ENCODE peak calls at places on chromosome 22, in eight cellular contexts. Q, T, K, H, N, X, P and U are unnamed samples. For H3K27me3, the result is how much of the 10 kb centered on the place peaks cover.

GRCh38 chr22:20243545-20244249 is 24.4 kb downstream of the RTN4R start:
- DNase-seq in Q (no peak), T (peak), K (peak), H (peak), N (no peak), X (no peak), P (peak), U (peak)

GRCh38 chr22:29334696-29335344 is 19.3 kb upstream of the RASL10A start:
- DNase-seq in Q (no peak), T (no peak), K (no peak), H (no peak), N (no peak), X (no peak), P (no peak), U (no peak)

GRCh38 chr22:43094085-43094484 is 4.9 kb upstream of the TTLL1 start:
- DNase-seq in Q (no peak), T (no peak), K (peak), H (no peak), N (no peak), X (no peak), P (peak), U (no peak)

GRCh38 chr22:48573766-48574165 is 1253.9 kb downstream of the BRD1 start:
- DNase-seq in Q (no peak), T (no peak), K (no peak), H (no peak), N (no peak), X (no peak), P (no peak), U (no peak)

GRCh38 chr22:48748860-48749554 is 1078.7 kb downstream of the BRD1 start:
- DNase-seq in Q (no peak), T (no peak), K (no peak), H (no peak), N (no peak), X (no peak), P (no peak), U (no peak)

GRCh38 chr22:30400159-30400558 is 3.3 kb downstream of the SEC14L2 start:
- DNase-seq in Q (no peak), T (no peak), K (no peak), H (no peak), N (no peak), X (no peak), P (peak), U (no peak)

GRCh38 chr22:19811811-19812771 is 42.6 kb downstream of the GNB1L start:
- DNase-seq in Q (no peak), T (no peak), K (no peak), H (no peak), N (no peak), X (no peak), P (no peak), U (no peak)

GRCh38 chr22:43953988-43954771 is 1.1 kb upstream of the SAMM50 start:
- DNase-seq in Q (no peak), T (no peak), K (no peak), H (no peak), N (no peak), X (no peak), P (no peak), U (no peak)

GRCh38 chr22:39350803-39351688 is 1.3 kb downstream of the SYNGR1 start:
- DNase-seq in Q (no peak), T (no peak), K (no peak), H (no peak), N (no peak), X (no peak), P (no peak), U (no peak)

GRCh38 chr22:39434243-39434653 is 22.6 kb upstream of the MGAT3 start:
- DNase-seq in Q (no peak), T (no peak), K (peak), H (no peak), N (peak), X (no peak), P (no peak), U (no peak)

GRCh38 chr22:48893288-48894063 is 934.2 kb downstream of the BRD1 start:
- DNase-seq in Q (no peak), T (no peak), K (no peak), H (no peak), N (no peak), X (no peak), P (no peak), U (no peak)

GRCh38 chr22:27125539-27125938 is 468.2 kb downstream of the MIAT start:
- DNase-seq in Q (no peak), T (no peak), K (no peak), H (no peak), N (no peak), X (no peak), P (peak), U (no peak)
- H3K27ac ChIP-seq in Q (no peak), T (no peak), K (no peak), H (no peak), N (no peak), X (no peak), P (no peak), U (no peak)

GRCh38 chr22:31870890-31871289 is 73.4 kb upstream of the YWHAH start:
- DNase-seq in Q (no peak), T (peak), K (no peak), H (peak), N (no peak), X (no peak), P (peak), U (no peak)
- TF ChIP-seq CTCF in Q (no peak), T (no peak), K (no peak), H (no peak), N (no peak), X (no peak), P (no peak), U (no peak)

DNA sequence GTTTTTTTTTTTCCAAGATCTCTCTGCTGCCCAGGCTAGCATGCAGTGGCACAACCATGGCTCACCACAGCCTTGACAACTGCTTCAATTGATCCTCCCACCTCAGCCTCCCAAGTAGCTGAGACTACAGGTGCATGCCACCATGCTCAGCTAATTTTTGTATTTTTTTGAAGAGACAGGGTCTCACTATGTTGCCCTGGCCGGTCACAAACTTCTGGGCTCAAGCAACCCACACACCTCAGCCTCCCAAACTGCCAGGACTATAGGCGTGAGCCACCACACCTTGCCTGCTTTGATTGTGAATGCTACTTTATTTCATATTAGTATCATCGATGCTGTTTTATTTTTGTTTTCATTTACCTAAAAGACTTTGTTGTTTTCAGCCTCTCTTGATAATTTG is 81.5 kb upstream of the GNAZ start:
- DNase-seq in Q (no peak), T (no peak), K (no peak), H (no peak), N (no peak), X (no peak), P (no peak), U (no peak)
- H3K27me3 ChIP-seq in Q (half or more), T (under half), K (under half), H (under half), N (under half), X (under half), P (under half), U (under half)

GRCh38 chr22:21815357-21815756 is 52.1 kb downstream of the MAPK1 start:
- DNase-seq in Q (no peak), T (no peak), K (no peak), H (no peak), N (no peak), X (no peak), P (no peak), U (no peak)

GRCh38 chr22:21818487-21819182 is 48.8 kb downstream of the MAPK1 start:
- DNase-seq in Q (no peak), T (no peak), K (no peak), H (no peak), N (no peak), X (no peak), P (no peak), U (no peak)

GRCh38 chr22:21816787-21817496 is 50.5 kb downstream of the MAPK1 start:
- DNase-seq in Q (no peak), T (peak), K (peak), H (peak), N (no peak), X (no peak), P (peak), U (no peak)

GRCh38 chr22:21816472-21816786 is 51.0 kb downstream of the MAPK1 start:
- DNase-seq in Q (no peak), T (no peak), K (no peak), H (no peak), N (no peak), X (no peak), P (no peak), U (no peak)

GRCh38 chr22:21815958-21816357 is 51.5 kb downstream of the MAPK1 start:
- DNase-seq in Q (no peak), T (peak), K (no peak), H (no peak), N (no peak), X (no peak), P (no peak), U (no peak)
- H3K27ac ChIP-seq in Q (no peak), T (peak), K (peak), H (no peak), N (peak), X (peak), P (peak), U (peak)

DNA sequence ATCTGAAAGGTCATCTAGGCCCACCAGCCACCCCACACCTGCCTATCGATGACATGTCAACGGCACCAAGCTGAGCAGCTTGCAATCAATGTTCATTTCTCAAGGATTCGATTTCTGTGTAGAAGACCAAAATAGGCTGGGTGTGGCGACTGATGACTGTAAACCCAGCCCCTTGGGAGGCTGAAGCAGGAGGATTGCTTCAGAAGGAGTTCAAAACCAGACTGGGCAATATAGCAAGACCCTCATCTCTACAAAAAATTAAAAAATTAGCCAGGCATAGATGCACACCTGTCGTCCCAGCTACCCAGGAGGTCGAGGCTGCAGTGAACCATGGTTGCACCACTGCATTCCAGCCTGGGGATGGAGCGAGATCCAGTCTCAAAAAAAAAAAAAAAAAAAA is 108.7 kb downstream of the MICAL3 start:
- DNase-seq in Q (no peak), T (no peak), K (no peak), H (no peak), N (no peak), X (no peak), P (no peak), U (no peak)
- TF ChIP-seq CTCF in Q (no peak), T (no peak), K (no peak), H (no peak), N (no peak), X (no peak), P (no peak), U (no peak)

GRCh38 chr22:36739185-36739584 is 35.6 kb upstream of the CACNG2 start:
- DNase-seq in Q (no peak), T (no peak), K (no peak), H (no peak), N (no peak), X (no peak), P (no peak), U (no peak)
- H3K27me3 ChIP-seq in Q (under half), T (under half), K (under half), H (under half), N (under half), X (under half), P (under half), U (under half)

DNA sequence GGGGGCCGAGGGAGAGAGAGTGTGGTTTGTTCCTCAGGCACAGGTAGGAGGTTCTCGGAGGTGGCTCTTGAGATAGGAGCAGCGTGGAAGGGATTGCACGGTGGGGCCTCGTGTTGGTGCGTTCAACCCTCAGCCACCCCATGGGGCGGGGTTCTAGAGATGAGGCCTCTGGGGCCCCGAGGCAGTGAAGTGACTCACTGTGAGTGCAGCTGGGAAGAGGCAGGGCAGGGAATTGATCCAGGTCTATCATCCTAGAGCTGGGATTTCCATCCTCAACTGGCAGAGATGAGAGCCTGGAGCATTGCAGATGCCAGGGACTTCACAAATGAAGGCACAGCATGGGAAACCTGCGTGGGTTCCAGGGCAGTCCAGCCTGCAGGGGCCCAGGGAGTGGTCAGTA is 5.2 kb upstream of the SMARCB1 start:
- DNase-seq in Q (no peak), T (no peak), K (no peak), H (no peak), N (peak), X (no peak), P (peak), U (no peak)
- H3K27ac ChIP-seq in Q (no peak), T (no peak), K (no peak), H (no peak), N (no peak), X (no peak), P (peak), U (no peak)

GRCh38 chr22:37486224-37486845 is at the start of gene MFNG:
- DNase-seq in Q (peak), T (peak), K (peak), H (peak), N (peak), X (peak), P (peak), U (peak)
- TF ChIP-seq CTCF in Q (peak), T (peak), K (no peak), H (no peak), N (no peak), X (no peak), P (no peak), U (no peak)

GRCh38 chr22:37329239-37330140 is 47.2 kb downstream of the CYTH4 start:
- DNase-seq in Q (peak), T (no peak), K (no peak), H (no peak), N (no peak), X (no peak), P (peak), U (no peak)

GRCh38 chr22:37331811-37332536 is 49.7 kb downstream of the CYTH4 start:
- DNase-seq in Q (no peak), T (peak), K (no peak), H (no peak), N (no peak), X (no peak), P (no peak), U (no peak)

GRCh38 chr22:37328017-37328416 is 45.7 kb downstream of the CYTH4 start:
- DNase-seq in Q (no peak), T (peak), K (no peak), H (peak), N (no peak), X (no peak), P (peak), U (no peak)

GRCh38 chr22:37331034-37331428 is 48.7 kb downstream of the CYTH4 start:
- DNase-seq in Q (no peak), T (peak), K (no peak), H (peak), N (no peak), X (no peak), P (peak), U (no peak)

DNA sequence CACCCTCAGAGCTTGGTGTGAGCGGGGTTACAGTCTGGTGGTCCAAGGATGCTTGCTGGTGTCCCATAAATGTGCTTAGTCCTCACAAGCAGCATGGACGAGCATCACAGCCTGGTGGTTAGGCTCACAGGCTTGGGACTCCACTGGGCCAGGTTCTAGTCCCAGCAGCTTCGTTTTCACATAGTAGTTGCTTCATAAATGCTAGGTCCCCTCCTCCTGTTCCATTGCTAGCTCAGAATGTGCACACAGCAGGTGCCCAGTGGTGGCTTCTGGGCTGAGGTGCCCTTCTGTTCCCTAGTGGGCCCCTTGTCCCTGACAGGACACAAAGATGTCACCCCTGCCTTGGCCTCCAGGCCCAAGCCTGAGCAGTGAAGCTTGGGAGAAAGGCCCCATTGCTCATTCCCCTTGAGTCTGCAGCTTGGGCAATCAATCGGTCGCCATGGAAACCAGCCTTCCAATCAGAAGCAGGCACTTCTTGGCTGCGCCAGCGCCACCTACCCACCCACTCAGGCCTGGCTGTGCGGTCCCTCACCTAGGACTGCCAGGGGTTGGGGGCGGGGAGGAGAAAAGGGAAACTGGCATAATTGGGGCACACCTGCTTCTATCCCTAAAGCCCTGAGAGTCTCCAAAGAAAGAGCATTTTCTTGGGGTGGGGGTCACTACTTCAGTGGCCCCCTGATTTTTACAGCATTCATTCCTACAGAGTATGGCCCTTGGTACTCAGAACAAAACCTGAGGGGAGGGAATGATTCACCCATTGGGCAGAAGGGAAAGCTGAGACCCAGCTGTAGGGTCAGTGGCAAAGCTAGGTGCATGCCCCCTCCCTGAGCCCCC is 48.1 kb downstream of the CYTH4 start:
- DNase-seq in Q (peak), T (peak), K (no peak), H (peak), N (no peak), X (no peak), P (peak), U (no peak)
- H3K27me3 ChIP-seq in Q (under half), T (under half), K (half or more), H (half or more), N (under half), X (under half), P (under half), U (half or more)